ENCODE peak calls at places on chromosomes 11 and 22, in seven cellular contexts. A is HFF-Myc, R is fibroblast of pulmonary artery, E is foreskin fibroblast, U is pancreas, L is SK-N-SH, D is brain microvascular endothelial cell. T is an unnamed sample.

GRCh38 chr11:102928247-102928646 is 27.3 kb downstream of the MMP13 start:
- DNase-seq in A (no peak), L (no peak), E (no peak), R (no peak), D (no peak), U (no peak), T (no peak)

GRCh38 chr22:46646531-46647211 is 26.5 kb downstream of the GRAMD4 start:
- DNase-seq in R (no peak), U (no peak), E (no peak), D (no peak), A (no peak), L (no peak), T (no peak)

GRCh38 chr11:74680703-74681531 is 50.3 kb downstream of the CHRDL2 start:
- DNase-seq in U (peak), L (no peak), E (no peak), D (no peak), R (no peak), A (no peak), T (no peak)

GRCh38 chr11:118602331-118602730 is 5.1 kb upstream of the PHLDB1 start:
- DNase-seq in L (no peak), E (no peak), D (no peak), R (peak), A (no peak), U (peak), T (no peak)

GRCh38 chr22:44289429-44290171 is 23.2 kb downstream of the SHISAL1 start:
- DNase-seq in A (peak), L (peak), D (no peak), E (peak), R (no peak), U (no peak), T (no peak)

GRCh38 chr22:25939384-25939783 is 197.4 kb downstream of the MYO18B start:
- DNase-seq in E (no peak), U (no peak), R (no peak), L (no peak), D (no peak), A (no peak), T (no peak)

GRCh38 chr11:38416141-38416540 is 1818.1 kb upstream of the RAG2 start:
- DNase-seq in A (no peak), L (no peak), U (no peak), D (no peak), E (no peak), R (peak), T (no peak)

GRCh38 chr11:35927730-35928129 is 16.1 kb upstream of the LDLRAD3 start:
- DNase-seq in L (no peak), D (peak), R (peak), U (peak), A (no peak), E (no peak), T (no peak)

GRCh38 chr11:129766858-129767604 is 48.6 kb upstream of the TMEM45B start:
- DNase-seq in A (no peak), L (peak), R (peak), E (no peak), D (peak), U (no peak), T (peak)

GRCh38 chr11:58629857-58630256 is 7.4 kb downstream of the CNTF start:
- DNase-seq in A (no peak), E (peak), U (no peak), D (peak), L (peak), R (peak), T (peak)

GRCh38 chr11:6443269-6444003 is 2.6 kb upstream of the HPX start:
- DNase-seq in E (peak), A (no peak), L (peak), R (peak), D (peak), U (peak), T (peak)

GRCh38 chr11:125626381-125626950 is 1.5 kb downstream of the CHEK1 start:
- DNase-seq in U (no peak), E (no peak), A (peak), D (no peak), R (no peak), L (no peak), T (peak)

GRCh38 chr11:120153221-120153620 is 15.3 kb upstream of the TRIM29 start:
- DNase-seq in D (no peak), A (no peak), R (no peak), L (no peak), U (no peak), E (no peak), T (no peak)

GRCh38 chr11:32255876-32256275 is 165.0 kb downstream of the RCN1 start:
- DNase-seq in U (no peak), L (no peak), D (no peak), A (no peak), R (no peak), E (no peak), T (no peak)

GRCh38 chr11:16978021-16978370 is 36.2 kb downstream of the PLEKHA7 start:
- DNase-seq in U (no peak), E (no peak), L (no peak), A (no peak), R (no peak), D (no peak), T (no peak)

GRCh38 chr11:59706518-59707285 is 6.9 kb downstream of the OR10V1 start:
- DNase-seq in E (peak), A (peak), L (no peak), U (no peak), D (peak), R (peak), T (peak)

GRCh38 chr11:119584193-119585037 is 144.6 kb downstream of the NECTIN1 start:
- DNase-seq in A (no peak), L (peak), U (peak), E (peak), R (peak), D (peak), T (no peak)

GRCh38 chr11:35526370-35526792 is 965 bp upstream of the PAMR1 start:
- DNase-seq in A (peak), D (peak), L (no peak), R (no peak), U (no peak), E (no peak), T (peak)

GRCh38 chr11:90204407-90204806 is 18.4 kb downstream of the CHORDC1 start:
- DNase-seq in R (no peak), E (no peak), A (no peak), U (no peak), D (no peak), L (no peak), T (no peak)

GRCh38 chr11:88521354-88522310 is 184.1 kb upstream of the CTSC start:
- DNase-seq in E (no peak), L (no peak), R (no peak), U (no peak), D (peak), A (no peak), T (no peak)

GRCh38 chr22:28955817-28956216 is 72.4 kb downstream of the ZNRF3 start:
- DNase-seq in D (no peak), A (no peak), R (no peak), E (no peak), U (no peak), L (no peak), T (no peak)

GRCh38 chr11:28049338-28050216 is 58.4 kb downstream of the KIF18A start:
- DNase-seq in R (peak), A (peak), U (no peak), E (peak), D (peak), L (no peak), T (peak)

DNA sequence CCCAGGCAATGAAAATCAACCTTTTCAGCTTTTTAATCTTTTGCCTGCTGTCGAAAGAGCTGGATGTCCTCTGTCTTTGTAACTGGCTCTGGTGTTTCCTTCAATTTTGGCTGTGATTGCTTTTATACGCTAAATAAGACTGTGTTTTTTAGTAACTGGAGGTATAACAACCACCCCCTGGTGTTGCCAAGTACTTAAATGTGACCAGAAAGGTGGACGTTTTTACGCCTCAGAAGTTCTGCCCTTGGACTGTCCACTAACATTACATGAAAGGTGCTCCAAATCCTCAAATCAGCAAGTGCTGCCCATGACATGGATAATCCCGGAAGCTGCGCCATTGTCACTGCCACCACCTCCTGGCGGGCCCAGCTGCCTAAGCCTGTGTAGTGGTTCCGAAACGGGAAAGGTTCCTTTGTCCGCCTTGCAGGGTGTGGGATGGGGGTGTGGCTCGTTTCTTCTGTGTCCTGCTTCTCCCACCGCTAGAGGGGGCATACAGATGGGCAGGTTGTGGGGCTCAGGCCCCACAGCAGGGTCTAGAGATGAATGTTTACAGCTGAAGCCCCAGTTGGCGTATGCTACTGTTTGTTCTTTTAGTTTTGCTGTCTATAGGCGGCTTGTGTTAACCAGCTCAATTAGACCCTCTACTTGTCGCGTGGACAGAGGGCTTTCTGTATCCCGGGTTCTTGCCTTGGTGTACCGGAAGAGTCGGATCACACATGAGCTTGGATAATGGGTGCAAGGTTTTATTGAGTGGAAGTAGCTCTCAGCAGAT is 82.2 kb upstream of the SEPTIN5 start:
- DNase-seq in A (no peak), R (peak), L (peak), U (no peak), D (peak), E (peak), T (peak)
- TF ChIP-seq CTCF in A (peak), R (peak), L (peak), U (no peak), D (peak), E (peak), T (peak)

DNA sequence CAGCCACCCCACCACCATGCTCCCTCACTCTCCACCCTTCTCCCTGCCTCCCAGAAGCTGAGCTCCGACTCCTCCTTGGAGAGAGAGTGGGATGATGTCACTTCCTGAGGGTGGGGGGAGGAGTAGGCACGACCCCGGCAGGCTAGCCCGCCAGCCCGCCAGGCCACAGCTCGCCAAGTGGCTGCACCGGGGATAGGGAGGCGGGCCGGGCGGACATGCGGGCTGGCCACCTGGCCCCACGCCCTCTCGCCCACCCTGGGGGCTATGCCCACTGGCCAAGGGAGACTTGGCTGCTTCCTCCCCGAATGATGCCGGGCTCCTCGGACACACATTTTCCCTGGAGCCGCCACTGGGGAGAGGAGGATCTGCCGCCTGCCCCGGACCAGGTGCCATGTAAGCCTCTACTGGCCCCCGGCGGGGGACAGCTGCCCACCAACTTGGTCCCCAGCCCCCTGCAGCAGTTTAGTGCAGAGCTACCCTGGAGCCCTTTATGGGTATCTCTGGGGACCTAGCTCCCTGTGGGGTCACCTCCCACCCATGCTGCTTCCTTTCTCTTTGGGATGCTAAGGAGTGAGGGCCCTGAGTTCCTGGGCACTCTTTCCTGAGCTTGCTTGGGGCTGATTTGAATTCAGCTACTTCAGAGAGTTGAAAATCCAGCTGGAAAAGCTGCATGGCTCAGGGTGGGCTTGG is 33.7 kb upstream of the MYRF start:
- DNase-seq in E (peak), A (peak), U (no peak), L (peak), R (peak), D (peak), T (peak)
- TF ChIP-seq CTCF in E (no peak), A (no peak), U (no peak), L (no peak), R (no peak), D (no peak), T (no peak)

DNA sequence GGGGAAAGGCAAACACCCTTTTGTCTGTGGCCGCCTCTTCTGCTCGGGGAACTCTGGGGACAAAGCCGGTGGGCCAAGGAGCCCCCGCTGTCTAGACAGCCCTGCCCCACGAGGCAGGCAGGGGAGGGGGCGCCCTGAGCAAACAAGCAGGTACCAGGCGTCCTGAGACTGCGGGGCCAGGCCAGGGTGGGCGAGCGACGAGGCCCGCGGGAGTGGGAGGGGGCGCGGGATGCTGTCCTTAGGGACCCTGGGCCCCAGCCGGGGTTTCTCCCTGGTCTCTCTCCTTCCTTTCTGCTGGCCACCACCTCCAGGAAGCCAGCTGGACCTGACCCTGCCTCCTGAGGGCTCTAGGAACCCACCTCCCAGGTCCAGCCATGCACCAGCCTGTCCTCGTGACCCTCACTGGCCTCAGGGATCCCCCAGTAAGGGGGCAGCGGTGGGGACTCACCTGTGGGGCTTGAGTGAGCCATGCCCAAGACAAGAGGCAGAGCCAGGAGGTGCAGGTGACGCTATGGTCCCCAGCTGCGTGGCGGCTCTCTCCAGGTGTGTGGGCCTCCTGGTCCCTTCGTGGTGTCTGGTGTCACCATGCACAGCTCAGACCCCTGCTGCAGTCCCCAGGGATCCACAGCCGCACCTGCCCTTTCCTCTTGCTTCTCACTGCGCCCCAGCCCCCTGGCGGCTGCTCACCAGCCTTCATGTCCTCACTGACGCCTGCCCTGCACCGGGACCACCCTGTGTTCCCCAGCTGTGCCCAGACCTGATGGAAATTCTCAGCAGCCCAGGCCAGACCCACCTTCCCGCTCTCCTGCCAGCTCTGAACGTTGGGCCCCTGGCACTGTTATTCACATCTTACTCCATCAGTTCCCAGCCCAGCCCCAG is 26.5 kb upstream of the MUC5AC start:
- DNase-seq in A (no peak), E (no peak), L (peak), R (no peak), D (no peak), U (peak), T (no peak)
- TF ChIP-seq CTCF in A (no peak), E (no peak), L (no peak), R (no peak), D (no peak), U (no peak), T (no peak)

GRCh38 chr11:116145187-116145865 is 627.5 kb downstream of the BUD13 start:
- DNase-seq in D (no peak), A (no peak), R (no peak), L (no peak), E (no peak), U (no peak), T (no peak)
- TF ChIP-seq CTCF in D (peak), A (no peak), R (no peak), L (no peak), E (no peak), U (no peak), T (no peak)

DNA sequence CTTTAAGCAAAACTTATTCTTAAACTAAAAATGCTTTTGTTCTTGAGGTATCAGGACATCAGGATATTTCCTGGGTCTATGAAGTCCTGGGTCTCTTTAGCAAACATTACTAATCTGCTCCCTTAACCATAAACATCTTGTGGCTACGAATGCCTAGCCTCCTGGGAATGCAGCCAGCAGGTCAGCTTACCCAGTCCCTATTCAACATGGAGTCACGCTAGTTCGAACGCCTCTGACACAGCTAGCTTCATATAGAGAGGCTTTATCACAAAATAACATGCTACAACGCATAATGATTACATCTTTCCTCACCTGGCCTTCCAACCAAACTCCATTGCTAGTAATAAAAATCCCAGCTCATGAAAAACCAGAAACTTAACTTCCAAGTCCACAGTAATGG is 17.5 kb upstream of the FIBIN start:
- DNase-seq in E (peak), L (no peak), U (no peak), R (no peak), A (no peak), D (peak), T (peak)
- TF ChIP-seq CTCF in E (no peak), L (no peak), U (no peak), R (no peak), A (no peak), D (no peak), T (no peak)

DNA sequence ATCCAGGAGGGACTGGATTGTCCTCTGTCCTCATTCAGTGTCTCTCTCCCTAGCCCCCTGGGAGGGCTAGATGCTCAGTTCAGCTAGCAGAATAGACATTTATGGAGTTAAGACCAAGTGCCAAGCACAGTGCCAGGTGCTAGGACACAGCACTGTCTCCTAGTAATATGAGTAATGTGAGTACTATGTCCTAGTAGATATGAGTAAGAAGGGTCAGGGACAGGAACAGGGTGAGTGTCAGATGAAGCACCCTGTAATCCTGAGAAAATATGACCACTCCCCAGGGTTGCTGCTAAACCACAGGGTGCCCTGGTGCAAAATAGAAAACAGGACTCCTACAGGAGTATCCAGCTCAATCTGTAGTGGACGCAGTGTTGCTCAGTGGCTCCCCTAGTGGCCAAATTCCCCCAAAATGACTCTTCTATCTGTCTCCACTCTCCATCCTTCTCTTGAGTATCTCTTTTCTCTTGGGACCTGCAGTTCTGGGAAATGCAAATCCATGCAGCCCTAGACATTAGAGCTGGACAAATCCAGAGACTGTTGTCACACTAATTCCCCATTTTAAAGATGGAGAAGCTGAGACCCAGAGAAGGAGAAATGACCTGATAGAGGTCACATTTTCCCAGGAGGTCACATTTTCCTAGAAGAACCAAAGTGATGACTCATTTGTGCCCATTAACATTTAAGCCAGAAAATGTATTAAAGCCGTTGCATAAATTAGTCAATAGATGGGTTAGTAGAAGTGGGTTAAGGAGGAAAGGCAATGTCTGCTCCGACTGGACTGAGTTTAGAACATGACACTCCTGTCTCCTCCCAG is 214.3 kb downstream of the NXPE2 start:
- DNase-seq in L (peak), R (no peak), A (no peak), D (no peak), U (no peak), E (no peak), T (no peak)
- TF ChIP-seq CTCF in L (peak), R (no peak), A (peak), D (peak), U (no peak), E (no peak), T (peak)

DNA sequence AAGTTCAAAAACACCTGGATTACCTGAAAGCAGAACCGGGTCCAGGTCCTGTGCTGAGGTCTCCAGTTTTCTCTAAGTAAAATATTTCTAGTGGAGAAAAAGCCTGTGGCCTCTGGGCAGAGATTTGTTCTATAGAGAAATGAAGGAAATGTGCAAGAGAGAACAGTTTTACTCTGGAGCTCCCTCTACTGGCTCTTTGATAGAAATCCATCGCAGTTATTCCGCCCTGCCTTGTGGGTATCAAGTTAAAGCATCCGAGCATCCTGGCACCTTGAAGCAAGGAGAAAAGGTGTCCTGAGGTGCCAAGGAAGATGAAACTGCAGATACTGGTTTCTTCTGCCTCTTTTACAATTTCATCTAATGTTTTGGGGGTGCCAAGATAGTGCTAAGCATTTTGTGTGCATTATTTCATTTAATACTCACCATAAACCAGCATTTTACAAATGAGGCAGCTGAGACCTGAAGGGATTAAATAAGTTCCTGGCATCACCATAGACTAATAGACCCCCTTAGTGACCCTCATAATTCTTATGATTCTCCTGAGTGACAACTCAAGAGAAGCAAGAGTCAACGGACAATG is 113.1 kb upstream of the HSD17B12 start:
- DNase-seq in D (no peak), R (peak), L (peak), E (no peak), U (no peak), A (peak), T (peak)
- TF ChIP-seq CTCF in D (peak), R (peak), L (peak), E (peak), U (peak), A (peak), T (peak)

GRCh38 chr11:93123351-93123898 is 74.4 kb downstream of the SLC36A4 start:
- DNase-seq in D (no peak), R (peak), A (no peak), L (no peak), U (peak), E (no peak), T (no peak)
- TF ChIP-seq CTCF in D (no peak), R (no peak), A (no peak), L (no peak), U (no peak), E (no peak), T (no peak)

GRCh38 chr11:79440451-79441158 is at the start of gene TENM4:
- DNase-seq in L (peak), E (peak), U (peak), D (no peak), R (peak), A (no peak), T (peak)
- TF ChIP-seq CTCF in L (peak), E (peak), U (no peak), D (peak), R (no peak), A (no peak), T (peak)

GRCh38 chr11:104823638-104824037 is 74.6 kb downstream of the CASP12 start:
- DNase-seq in R (no peak), L (no peak), U (no peak), E (no peak), D (no peak), A (no peak), T (no peak)
- TF ChIP-seq CTCF in R (no peak), L (peak), U (no peak), E (no peak), D (no peak), A (no peak), T (no peak)